ENCODE peak calls at places on chromosomes 5 and 9, in four cellular contexts. O, Y, M and H are unnamed samples.

GRCh38 chr9:118290116-118290515 is 585.9 kb downstream of the TLR4 start:
- DNase-seq in Y (no peak), M (no peak), O (no peak), H (no peak)

GRCh38 chr9:15249042-15249818 is 57.8 kb downstream of the TTC39B start:
- DNase-seq in Y (no peak), M (peak), O (no peak), H (no peak)

GRCh38 chr5:24642022-24642421 is 2.8 kb downstream of the CDH10 start:
- DNase-seq in M (peak), O (no peak), Y (peak), H (peak)

GRCh38 chr5:71533614-71534013 is 53.5 kb upstream of the MCCC2 start:
- DNase-seq in O (no peak), Y (no peak), M (peak), H (peak)

GRCh38 chr5:71482132-71482531 is 26.7 kb downstream of the BDP1 start:
- DNase-seq in Y (no peak), M (peak), O (peak), H (no peak)

GRCh38 chr5:111948517-111948916 is 191.5 kb upstream of the NREP start:
- DNase-seq in M (peak), O (no peak), Y (no peak), H (no peak)

GRCh38 chr9:131469369-131469768 is 33.3 kb upstream of the POMT1 start:
- DNase-seq in Y (no peak), O (no peak), M (no peak), H (no peak)

GRCh38 chr9:76905984-76906861 is at the start of gene PRUNE2:
- DNase-seq in Y (peak), M (peak), O (no peak), H (peak)

GRCh38 chr5:1460054-1460682 is 14.9 kb upstream of the SLC6A3 start:
- DNase-seq in M (no peak), O (no peak), Y (no peak), H (no peak)

GRCh38 chr9:29647451-29647850 is 2074.2 kb upstream of the C9orf72 start:
- DNase-seq in O (no peak), Y (no peak), M (no peak), H (no peak)

GRCh38 chr5:76715734-76716455 is at the start of gene F2R:
- DNase-seq in O (peak), Y (peak), M (peak), H (peak)

GRCh38 chr5:139740138-139740992 is 55.2 kb upstream of the PSD2 start:
- DNase-seq in Y (no peak), M (no peak), O (no peak), H (no peak)

GRCh38 chr9:94663139-94663538 is 23.8 kb upstream of the FBP1 start:
- DNase-seq in Y (no peak), M (no peak), O (no peak), H (no peak)

GRCh38 chr9:93097496-93098205 is 1.6 kb downstream of the CARD19 start:
- DNase-seq in M (peak), Y (peak), O (no peak), H (no peak)

GRCh38 chr5:16152601-16153568 is 26.7 kb downstream of the MARCHF11 start:
- DNase-seq in O (no peak), Y (no peak), M (no peak), H (no peak)

GRCh38 chr9:17630531-17630949 is 51.7 kb downstream of the SH3GL2 start:
- DNase-seq in M (no peak), Y (no peak), O (no peak), H (no peak)

GRCh38 chr5:541888-542692 is 17.8 kb upstream of the SLC9A3 start:
- DNase-seq in Y (no peak), M (no peak), O (no peak), H (no peak)

GRCh38 chr5:96783326-96783725 is 24.4 kb downstream of the ERAP1 start:
- DNase-seq in M (peak), Y (no peak), O (no peak), H (no peak)

GRCh38 chr5:6394429-6395101 is 16.2 kb upstream of the MED10 start:
- DNase-seq in M (no peak), Y (no peak), O (no peak), H (no peak)

GRCh38 chr5:90170231-90170630 is 239.3 kb downstream of the CETN3 start:
- DNase-seq in O (no peak), M (no peak), Y (no peak), H (no peak)

GRCh38 chr5:88021141-88021540 is 247.5 kb downstream of the TMEM161B start:
- DNase-seq in M (no peak), Y (no peak), O (no peak), H (no peak)

GRCh38 chr9:98092633-98092971 is 26.4 kb downstream of the TRIM14 start:
- DNase-seq in Y (no peak), O (no peak), M (no peak), H (no peak)

GRCh38 chr5:35876454-35876853 is 19.8 kb downstream of the IL7R start:
- DNase-seq in M (peak), O (no peak), Y (no peak), H (no peak)

GRCh38 chr9:70983723-70984280 is 137.6 kb downstream of the TRPM3 start:
- DNase-seq in O (no peak), M (peak), Y (no peak), H (no peak)

GRCh38 chr9:121651295-121652036 is at the start of gene DAB2IP:
- DNase-seq in O (no peak), M (peak), Y (peak), H (no peak)

GRCh38 chr5:141001854-141002666 is 35.8 kb downstream of the PCDHAC2 start:
- DNase-seq in Y (peak), O (peak), M (no peak), H (no peak)
- TF ChIP-seq POLR2A in Y (no peak), O (no peak), M (no peak), H (no peak)

GRCh38 chr5:75362474-75362975 is 25.5 kb downstream of the HMGCR start:
- DNase-seq in Y (no peak), M (no peak), O (no peak), H (no peak)
- TF ChIP-seq POLR2A in Y (no peak), M (no peak), O (no peak), H (no peak)

DNA sequence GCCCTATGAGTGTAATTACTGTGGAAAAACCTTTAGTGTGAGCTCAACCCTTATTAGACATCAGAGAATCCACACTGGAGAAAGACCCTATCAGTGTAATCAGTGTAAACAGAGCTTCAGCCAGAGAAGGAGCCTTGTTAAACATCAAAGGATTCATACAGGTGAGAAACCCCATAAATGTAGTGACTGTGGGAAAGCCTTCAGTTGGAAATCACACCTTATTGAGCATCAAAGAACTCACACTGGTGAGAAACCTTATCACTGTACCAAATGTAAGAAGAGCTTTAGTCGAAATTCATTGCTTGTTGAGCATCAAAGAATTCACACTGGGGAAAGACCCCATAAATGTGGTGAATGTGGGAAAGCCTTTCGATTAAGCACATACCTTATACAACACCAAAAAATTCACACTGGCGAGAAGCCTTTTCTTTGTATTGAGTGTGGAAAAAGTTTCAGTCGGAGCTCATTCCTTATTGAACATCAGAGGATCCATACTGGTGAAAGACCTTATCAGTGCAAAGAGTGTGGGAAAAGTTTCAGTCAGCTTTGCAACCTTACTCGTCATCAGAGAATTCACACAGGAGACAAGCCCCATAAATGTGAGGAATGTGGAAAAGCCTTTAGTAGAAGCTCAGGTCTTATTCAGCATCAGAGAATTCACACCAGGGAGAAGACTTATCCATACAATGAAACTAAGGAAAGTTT is 9.9 kb downstream of the ZNF189 start:
- DNase-seq in O (no peak), M (no peak), Y (no peak), H (no peak)
- TF ChIP-seq POLR2A in O (no peak), M (no peak), Y (no peak), H (no peak)

DNA sequence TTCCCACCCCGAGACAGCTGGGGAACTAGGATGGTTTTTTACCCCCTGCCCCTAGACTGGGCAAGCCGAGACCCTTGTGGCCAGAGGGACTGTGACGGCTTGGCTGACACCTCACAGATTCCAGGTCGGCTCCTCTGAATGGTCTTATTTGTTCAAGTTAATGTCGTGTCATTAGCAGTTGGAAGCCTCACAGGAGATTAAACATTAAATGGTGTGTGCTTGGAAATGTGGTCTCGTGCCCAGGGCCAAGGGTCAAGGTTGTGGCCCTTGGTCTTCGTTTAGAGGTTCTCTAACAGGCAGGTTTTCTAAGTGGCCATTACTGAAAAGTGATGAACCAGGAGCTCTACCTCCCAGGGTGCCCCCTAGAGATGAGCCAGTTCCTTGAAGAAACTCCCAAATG is 61.2 kb upstream of the RXRA start:
- DNase-seq in M (no peak), Y (no peak), O (no peak), H (no peak)
- TF ChIP-seq POLR2A in M (no peak), Y (no peak), O (no peak), H (no peak)

GRCh38 chr9:134066923-134067851 is 639 bp downstream of the BRD3 start:
- DNase-seq in O (peak), Y (no peak), M (peak), H (peak)

GRCh38 chr9:134068742-134069535 is 1.1 kb upstream of the BRD3 start:
- DNase-seq in M (peak), Y (no peak), O (no peak), H (no peak)

GRCh38 chr9:134069536-134070399 is 1.9 kb upstream of the BRD3 start:
- DNase-seq in O (no peak), M (no peak), Y (no peak), H (no peak)

GRCh38 chr9:134066546-134066922 is 1.3 kb downstream of the BRD3 start:
- DNase-seq in M (peak), Y (no peak), O (peak), H (peak)

DNA sequence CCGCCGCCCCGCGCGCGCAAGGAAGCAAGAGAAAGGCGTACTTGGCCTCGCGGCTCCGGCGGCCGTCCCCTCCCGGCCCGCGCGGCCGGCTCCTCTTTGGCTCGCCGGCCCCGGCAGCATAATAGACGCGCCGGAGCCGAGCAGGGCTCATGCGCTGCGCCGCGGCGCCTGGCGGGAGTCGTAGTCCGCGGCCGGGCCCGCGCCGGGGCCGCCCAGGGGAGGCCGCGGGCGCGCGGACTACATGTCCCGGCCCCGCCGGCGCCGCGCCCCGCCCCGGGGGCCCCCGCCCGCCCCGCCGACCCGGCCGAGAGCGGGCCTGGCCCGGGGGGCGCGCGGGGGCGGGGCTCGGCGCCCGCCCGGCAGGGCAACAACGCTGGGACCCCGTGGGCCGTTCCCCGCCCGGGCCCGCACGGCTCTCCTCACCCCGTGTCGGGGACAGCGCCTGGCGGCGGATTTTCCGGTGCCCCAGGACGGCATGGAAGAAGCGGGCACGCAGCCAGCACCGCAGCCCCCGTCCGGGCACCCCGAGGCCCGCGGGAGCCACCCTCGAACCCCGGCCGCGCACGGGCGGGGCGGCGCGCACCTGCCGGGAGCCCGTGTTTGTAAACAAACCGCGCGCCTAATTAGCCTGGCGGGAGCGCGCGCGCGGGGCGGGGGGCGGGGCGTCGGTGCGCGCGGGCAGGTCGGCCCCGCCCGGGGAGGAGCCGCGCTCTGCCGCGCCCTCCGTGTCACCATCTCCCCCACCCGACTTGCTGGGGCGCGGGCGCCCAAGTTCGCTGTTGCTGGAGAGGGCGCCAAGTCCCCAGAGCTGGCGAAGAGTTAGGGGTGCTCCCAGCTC is at the start of gene BRD3:
- DNase-seq in Y (peak), M (peak), O (peak), H (peak)
- TF ChIP-seq POLR2A in Y (peak), M (peak), O (peak), H (peak)

DNA sequence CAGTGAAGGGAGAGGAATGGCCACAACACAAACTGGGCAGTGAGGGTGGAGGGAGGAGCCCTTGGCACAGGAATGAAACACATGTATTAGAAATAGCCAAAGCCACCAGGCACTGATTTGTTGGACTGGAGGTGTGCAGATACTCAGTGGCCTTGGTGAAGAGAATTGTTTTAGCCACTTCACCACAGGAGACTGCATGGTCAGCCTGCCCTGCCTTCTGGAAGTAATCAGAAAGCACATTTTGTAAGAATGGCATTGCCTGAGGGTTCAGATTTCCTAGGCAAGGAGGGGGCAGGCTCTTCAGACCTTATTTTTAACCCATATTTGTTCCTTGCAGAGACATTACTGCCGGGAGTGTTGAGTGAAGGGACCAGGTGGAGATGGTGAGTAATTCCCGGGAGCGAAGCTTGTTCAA is 2.2 kb downstream of the SGCD start:
- DNase-seq in Y (no peak), O (no peak), M (no peak), H (no peak)
- TF ChIP-seq POLR2A in Y (no peak), O (no peak), M (no peak), H (no peak)

DNA sequence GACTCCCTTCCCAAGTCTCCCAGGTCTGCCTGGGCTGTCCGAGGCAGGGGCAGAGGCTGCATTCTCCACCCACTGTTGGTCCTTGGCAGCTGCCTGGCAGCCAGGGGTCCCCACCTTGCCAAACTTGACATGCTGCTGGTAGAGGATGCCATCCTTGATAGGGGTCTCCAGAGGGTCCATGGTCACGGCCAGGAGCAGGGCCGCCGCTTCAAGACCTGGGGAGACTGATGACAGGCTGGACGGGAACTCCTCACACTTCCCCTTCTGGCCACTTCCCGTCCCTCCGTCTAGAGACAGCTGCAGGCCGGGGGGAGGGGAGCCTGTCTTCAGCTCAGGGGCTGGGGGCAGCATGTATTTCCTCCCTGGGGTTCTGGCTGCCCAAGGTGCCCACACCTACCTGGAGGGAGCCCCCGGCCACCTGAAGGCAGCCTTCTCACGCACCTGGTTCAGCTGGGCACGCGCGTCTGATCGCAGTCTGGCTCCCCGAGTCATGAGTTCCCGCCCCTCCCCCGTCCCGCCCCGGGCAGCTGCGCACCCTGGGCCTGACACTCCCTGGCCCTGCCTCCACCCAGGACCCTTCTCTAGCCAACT is at the start of gene DOK3:
- DNase-seq in Y (no peak), O (no peak), M (no peak), H (peak)
- TF ChIP-seq POLR2A in Y (no peak), O (no peak), M (no peak), H (no peak)

GRCh38 chr9:99354104-99354503 is 132.0 kb downstream of the SEC61B start:
- DNase-seq in O (no peak), M (no peak), Y (no peak), H (no peak)

GRCh38 chr9:99359336-99359735 is 137.3 kb downstream of the SEC61B start:
- DNase-seq in M (no peak), Y (no peak), O (no peak), H (no peak)

GRCh38 chr9:99358668-99359067 is 136.6 kb downstream of the SEC61B start:
- DNase-seq in O (no peak), M (no peak), Y (no peak), H (no peak)

GRCh38 chr9:99357575-99357974 is 135.5 kb downstream of the SEC61B start:
- DNase-seq in Y (peak), O (no peak), M (no peak), H (no peak)

DNA sequence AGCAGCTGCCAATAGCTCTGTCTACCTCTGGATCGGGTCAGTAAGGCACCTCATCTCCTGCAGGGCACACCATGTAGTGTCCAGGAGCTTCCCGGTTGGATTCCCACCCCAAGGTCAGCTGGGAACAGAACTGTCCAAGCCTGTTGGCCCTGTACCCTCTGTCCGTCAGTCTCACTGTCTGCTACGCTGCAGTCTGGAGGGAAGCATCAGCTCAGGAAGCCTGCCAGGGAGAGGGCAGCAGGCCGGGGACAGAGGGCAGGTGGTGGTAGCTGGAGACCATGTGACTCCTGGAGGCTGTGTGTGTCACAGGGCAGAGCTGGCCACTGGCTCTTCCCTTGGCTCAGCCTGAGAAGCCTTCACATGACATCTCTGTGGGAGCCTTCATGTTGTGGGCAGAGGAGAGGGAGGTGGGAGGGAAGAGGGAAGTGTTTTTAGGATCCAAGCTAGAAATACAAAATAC is 134.5 kb downstream of the SEC61B start:
- DNase-seq in M (no peak), Y (peak), O (no peak), H (no peak)
- TF ChIP-seq POLR2A in M (no peak), Y (no peak), O (no peak), H (no peak)

GRCh38 chr9:35945341-35946018 is 12.5 kb downstream of the OR2S2 start:
- DNase-seq in Y (peak), O (peak), M (peak), H (peak)
- TF ChIP-seq POLR2A in Y (no peak), O (no peak), M (no peak), H (no peak)

DNA sequence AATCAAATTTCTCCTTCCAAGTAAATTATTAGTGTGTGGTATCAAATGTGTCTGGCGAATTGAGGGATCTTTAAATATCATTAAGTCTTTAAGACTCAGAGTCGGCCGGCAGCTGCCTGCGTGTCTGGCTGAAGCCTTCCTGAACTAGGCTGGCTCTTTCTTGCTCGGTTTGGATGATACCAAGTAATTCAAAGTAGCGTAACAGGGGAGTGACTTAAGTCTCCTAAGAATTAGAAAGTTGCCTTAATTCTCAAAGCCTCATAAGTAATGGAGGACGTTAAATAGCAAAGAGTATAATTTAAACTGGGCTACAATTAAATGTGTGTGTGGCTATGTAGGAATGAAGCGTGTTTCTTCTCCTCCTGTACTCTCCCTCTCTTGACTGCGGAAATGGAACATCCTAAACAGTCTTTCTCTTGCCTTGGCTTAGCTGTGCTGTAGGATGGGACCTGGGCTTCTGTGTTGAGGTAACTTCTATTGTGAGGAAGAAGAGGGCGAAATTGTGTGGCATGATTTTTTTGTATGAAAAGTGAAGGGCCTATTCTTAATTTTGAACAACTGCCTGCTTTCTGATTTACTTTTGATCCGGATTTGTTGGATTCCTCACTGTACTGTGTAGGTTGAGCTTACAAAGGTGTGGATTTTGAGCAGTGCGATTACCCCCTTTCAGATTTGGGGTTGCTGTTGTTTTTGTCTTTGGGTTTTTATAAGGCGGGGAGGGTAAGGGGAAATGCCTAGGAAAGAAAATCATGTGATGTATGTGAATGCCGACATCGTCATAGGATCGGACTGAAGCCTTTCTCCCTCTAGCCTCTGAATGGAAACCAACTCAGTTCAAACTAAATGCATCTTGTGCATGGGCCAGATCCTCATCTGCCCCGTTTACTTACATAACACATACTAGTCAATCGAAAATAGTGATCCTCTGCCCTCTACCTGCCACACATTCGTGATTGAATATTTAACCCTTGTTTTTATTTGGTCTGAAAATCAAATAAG is 29.9 kb downstream of the CPEB4 start:
- DNase-seq in M (peak), O (peak), Y (peak), H (peak)
- TF ChIP-seq POLR2A in M (peak), O (peak), Y (peak), H (peak)